ENCODE peak calls at places on chromosomes 3 and 15, in seven cellular contexts. V is cerebellum, G is T-helper 1 cell, L is activated gamma-delta T cell treated with Interleukin-2 at 50 U/mL for 16 hours, D is T follicular helper cell, J is amniotic stem cell, O is LoVo. U is an unnamed sample.

GRCh38 chr3:36196058-36196457 is 184.2 kb upstream of the STAC start:
- DNase-seq in J (no peak), O (no peak), L (no peak), V (no peak), D (no peak), G (no peak), U (no peak)

GRCh38 chr3:126391631-126392030 is 3.1 kb upstream of the CFAP100 start:
- DNase-seq in O (no peak), L (no peak), G (no peak), V (no peak), J (no peak), D (no peak), U (no peak)

GRCh38 chr3:188179006-188179966 is 25.3 kb downstream of the LPP start:
- DNase-seq in O (no peak), D (no peak), L (no peak), J (peak; percentile 10), V (no peak), G (no peak), U (no peak)

GRCh38 chr3:23600178-23600577 is 205.6 kb upstream of the UBE2E1 start:
- DNase-seq in V (no peak), G (no peak), O (no peak), L (no peak), J (peak; percentile 59), D (no peak), U (no peak)

GRCh38 chr3:98994128-98994762 is 92.8 kb upstream of the DCBLD2 start:
- DNase-seq in V (peak; percentile 13), O (peak; percentile 24), L (no peak), J (peak; percentile 15), D (no peak), G (no peak), U (no peak)

GRCh38 chr3:37859908-37860199 is 1.8 kb upstream of the CTDSPL start:
- DNase-seq in G (no peak), V (no peak), O (no peak), D (no peak), J (no peak), L (no peak), U (no peak)

GRCh38 chr3:64225695-64226499 is 631 bp upstream of the PRICKLE2 start:
- DNase-seq in O (no peak), L (no peak), D (no peak), V (no peak), G (no peak), J (no peak), U (no peak)

GRCh38 chr3:12483872-12484197 is 445 bp upstream of the TSEN2 start:
- DNase-seq in J (no peak), G (no peak), V (no peak), L (no peak), D (no peak), O (no peak), U (no peak)

GRCh38 chr3:12158387-12159226 is at the start of gene TIMP4:
- DNase-seq in D (no peak), L (no peak), J (no peak), O (peak; percentile 92), G (no peak), V (peak; percentile 16), U (no peak)

GRCh38 chr3:109081746-109082510 is 36.0 kb downstream of the MORC1 start:
- DNase-seq in J (peak; percentile 6), G (no peak), O (peak; percentile 43), L (no peak), V (no peak), D (no peak), U (no peak)

GRCh38 chr3:58824285-58824684 is 157.7 kb upstream of the FAM3D start:
- DNase-seq in G (no peak), V (no peak), L (no peak), D (no peak), J (peak; percentile 37), O (peak; percentile 34), U (no peak)

GRCh38 chr15:43268111-43269105 is 1.7 kb upstream of the TGM5 start:
- DNase-seq in O (no peak), L (no peak), J (no peak), D (no peak), G (no peak), V (no peak), U (no peak)

GRCh38 chr3:73513260-73513659 is 111.5 kb downstream of the PDZRN3 start:
- DNase-seq in D (no peak), G (no peak), O (peak; percentile 44), L (no peak), J (no peak), V (no peak), U (no peak)

GRCh38 chr15:74245342-74245931 is 9.3 kb downstream of the CCDC33 start:
- DNase-seq in J (no peak), D (no peak), O (no peak), G (no peak), L (no peak), V (no peak), U (peak; percentile 28)

GRCh38 chr3:58333206-58334012 is 717 bp downstream of the PXK start:
- DNase-seq in V (peak; percentile 65), D (no peak), G (no peak), O (peak; percentile 9), J (no peak), L (peak; percentile 26), U (no peak)

GRCh38 chr3:141237701-141238521 is 6.3 kb downstream of the PXYLP1 start:
- DNase-seq in G (no peak), O (no peak), J (no peak), L (no peak), D (no peak), V (peak; percentile 86), U (no peak)

GRCh38 chr3:182597621-182598041 is 195.7 kb upstream of the ATP11B start:
- DNase-seq in L (no peak), D (no peak), G (no peak), J (no peak), O (no peak), V (no peak), U (no peak)

GRCh38 chr3:32614956-32615355 is 44.3 kb upstream of the DYNC1LI1 start:
- DNase-seq in D (no peak), J (peak; percentile 24), V (no peak), O (no peak), L (no peak), G (no peak), U (no peak)

GRCh38 chr3:196979545-196979944 is 10.9 kb upstream of the PIGZ start:
- DNase-seq in J (no peak), V (no peak), O (no peak), G (no peak), L (no peak), D (no peak), U (no peak)

U was measured in NCI-H1930.